ENCODE peak calls at places on chromosome X, in six cellular contexts. One of them, this sample, is unnamed.

GRCh38 chrX:94288325-94288724 is 614.3 kb downstream of the FAM133A start:
- DNase-seq in breast epithelium: no peak
- DNase-seq in IMR-90: no peak
- DNase-seq in H54: no peak
- DNase-seq in GM12891: no peak
- DNase-seq in uterus: no peak
- DNase-seq in this sample: no peak

GRCh38 chrX:151397741-151398070 is 700 bp downstream of the VMA21 start:
- DNase-seq in uterus: no peak
- DNase-seq in GM12891: no peak
- DNase-seq in IMR-90: no peak
- DNase-seq in H54: no peak
- DNase-seq in breast epithelium: no peak
- DNase-seq in this sample: no peak

GRCh38 chrX:50448565-50448964 is 22.1 kb downstream of the DGKK start:
- DNase-seq in uterus: no peak
- DNase-seq in GM12891: no peak
- DNase-seq in breast epithelium: no peak
- DNase-seq in H54: peak
- DNase-seq in IMR-90: peak
- DNase-seq in this sample: no peak

GRCh38 chrX:18983711-18984380 is at the start of gene PHKA2:
- DNase-seq in uterus: peak
- DNase-seq in IMR-90: no peak
- DNase-seq in GM12891: no peak
- DNase-seq in H54: peak
- DNase-seq in breast epithelium: peak
- DNase-seq in this sample: no peak

GRCh38 chrX:38108364-38108763 is 102.0 kb downstream of the SYTL5 start:
- DNase-seq in GM12891: no peak
- DNase-seq in H54: no peak
- DNase-seq in breast epithelium: no peak
- DNase-seq in IMR-90: peak
- DNase-seq in uterus: no peak
- DNase-seq in this sample: no peak

GRCh38 chrX:153925739-153926593 is at the start of gene ARHGAP4:
- DNase-seq in H54: no peak
- DNase-seq in uterus: no peak
- DNase-seq in breast epithelium: no peak
- DNase-seq in GM12891: no peak
- DNase-seq in IMR-90: no peak
- DNase-seq in this sample: no peak

GRCh38 chrX:149567621-149568417 is 18.1 kb upstream of the HSFX3 start:
- DNase-seq in IMR-90: no peak
- DNase-seq in GM12891: no peak
- DNase-seq in uterus: no peak
- DNase-seq in breast epithelium: no peak
- DNase-seq in H54: no peak
- DNase-seq in this sample: no peak

GRCh38 chrX:7083468-7084396 is 63.8 kb upstream of the STS start:
- DNase-seq in uterus: no peak
- DNase-seq in GM12891: no peak
- DNase-seq in H54: peak
- DNase-seq in IMR-90: peak
- DNase-seq in breast epithelium: peak
- DNase-seq in this sample: peak

GRCh38 chrX:140524556-140524955 is 19.7 kb upstream of the SOX3 start:
- DNase-seq in H54: no peak
- DNase-seq in uterus: no peak
- DNase-seq in IMR-90: peak
- DNase-seq in breast epithelium: no peak
- DNase-seq in GM12891: no peak
- DNase-seq in this sample: no peak

GRCh38 chrX:36957425-36958328 is 50.5 kb upstream of the FAM47C start:
- DNase-seq in breast epithelium: no peak
- DNase-seq in H54: no peak
- DNase-seq in GM12891: no peak
- DNase-seq in uterus: no peak
- DNase-seq in IMR-90: no peak
- DNase-seq in this sample: no peak
- TF ChIP-seq POLR2A in breast epithelium: no peak
- TF ChIP-seq POLR2A in H54: no peak
- TF ChIP-seq POLR2A in GM12891: no peak
- TF ChIP-seq POLR2A in uterus: no peak
- TF ChIP-seq POLR2A in IMR-90: no peak
- TF ChIP-seq POLR2A in this sample: no peak

DNA sequence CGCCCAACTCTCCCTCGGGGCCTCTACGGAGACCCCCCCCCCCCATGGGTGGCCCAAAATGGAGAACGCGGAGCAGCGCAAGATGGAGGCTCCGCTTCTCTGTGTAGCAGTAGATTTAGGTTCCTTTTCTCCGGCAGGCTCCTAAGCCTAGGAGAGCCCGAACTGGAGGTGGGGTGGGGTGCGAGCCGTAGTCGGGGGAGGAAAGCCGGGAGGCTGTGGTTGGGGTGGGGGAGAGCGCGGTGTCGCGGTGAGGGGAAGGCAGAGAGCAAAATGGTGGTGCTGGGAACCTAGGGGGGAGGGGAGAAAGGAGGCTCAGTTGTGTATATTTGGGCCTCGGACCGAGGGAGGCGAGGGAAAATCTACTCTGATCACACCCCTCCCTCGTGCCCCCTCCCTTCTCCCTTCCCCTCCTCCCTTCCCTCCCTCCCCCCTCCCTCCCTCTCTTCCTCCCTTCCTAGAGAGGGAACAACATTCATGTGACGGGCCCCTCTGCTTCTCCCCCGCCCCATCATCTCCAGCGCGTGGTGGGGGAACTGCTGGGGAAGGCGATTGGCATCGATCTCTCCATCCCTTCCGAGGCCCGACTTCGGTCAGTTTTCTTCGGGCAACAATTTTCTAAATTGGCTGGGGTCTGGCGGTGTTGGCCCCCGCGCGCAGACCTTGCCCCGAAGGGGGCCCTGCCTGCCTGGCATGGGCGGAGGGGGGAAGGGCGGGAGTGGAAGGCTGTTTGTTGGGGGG is at the start of gene STAG2:
- DNase-seq in GM12891: no peak
- DNase-seq in IMR-90: peak
- DNase-seq in uterus: peak
- DNase-seq in H54: peak
- DNase-seq in breast epithelium: peak
- DNase-seq in this sample: peak
- TF ChIP-seq POLR2A in GM12891: peak
- TF ChIP-seq POLR2A in IMR-90: no peak
- TF ChIP-seq POLR2A in uterus: peak
- TF ChIP-seq POLR2A in H54: no peak
- TF ChIP-seq POLR2A in breast epithelium: no peak
- TF ChIP-seq POLR2A in this sample: peak

DNA sequence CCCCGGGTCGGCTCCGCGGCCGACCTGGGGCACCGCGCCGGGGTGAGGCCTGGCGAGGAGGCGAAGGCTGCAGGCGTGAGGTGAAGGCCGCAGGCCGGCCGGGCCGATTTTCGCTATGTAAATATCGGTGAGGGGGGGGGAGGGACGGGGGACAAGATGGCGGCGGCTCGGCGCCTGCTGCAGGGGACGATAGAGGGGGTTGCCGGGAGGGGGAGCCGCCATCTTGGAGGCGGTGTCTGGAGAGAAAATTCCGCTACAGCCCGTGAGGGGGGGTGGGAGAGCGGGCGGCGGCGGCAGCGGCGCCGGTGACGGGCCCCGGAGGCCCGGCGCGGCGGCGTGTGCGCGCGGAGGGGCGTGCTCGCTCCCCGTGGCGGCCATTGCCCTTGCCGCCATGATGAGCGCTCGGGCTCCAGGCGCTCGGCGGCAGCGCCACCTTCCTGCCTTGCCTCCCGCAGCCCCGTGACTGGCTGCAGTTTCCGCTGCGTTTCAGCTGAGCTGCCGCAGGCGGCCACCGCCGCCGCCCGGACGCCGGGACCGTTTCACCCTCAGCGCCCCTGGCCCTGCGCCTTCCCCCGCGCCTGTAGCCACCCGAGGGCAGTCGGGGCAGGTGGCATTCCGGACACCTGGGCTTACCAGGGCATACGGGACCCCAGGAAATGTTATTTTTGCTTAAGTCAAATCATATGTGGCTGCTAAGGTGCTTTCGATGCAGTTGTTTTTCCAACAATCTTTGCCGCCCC is 692 bp downstream of the ZFX start:
- DNase-seq in H54: peak
- DNase-seq in breast epithelium: peak
- DNase-seq in IMR-90: peak
- DNase-seq in GM12891: peak
- DNase-seq in uterus: peak
- DNase-seq in this sample: peak
- TF ChIP-seq POLR2A in H54: peak
- TF ChIP-seq POLR2A in breast epithelium: peak
- TF ChIP-seq POLR2A in IMR-90: peak
- TF ChIP-seq POLR2A in GM12891: no peak
- TF ChIP-seq POLR2A in uterus: no peak
- TF ChIP-seq POLR2A in this sample: peak

GRCh38 chrX:101550825-101551767 is 749 bp downstream of the ARMCX1 start:
- DNase-seq in breast epithelium: no peak
- DNase-seq in uterus: peak
- DNase-seq in H54: peak
- DNase-seq in GM12891: no peak
- DNase-seq in IMR-90: peak
- DNase-seq in this sample: no peak

GRCh38 chrX:101552714-101553113 is 2.4 kb downstream of the ARMCX1 start:
- DNase-seq in IMR-90: no peak
- DNase-seq in uterus: no peak
- DNase-seq in GM12891: no peak
- DNase-seq in H54: no peak
- DNase-seq in breast epithelium: no peak
- DNase-seq in this sample: no peak

GRCh38 chrX:101550362-101550761 is at the start of gene ARMCX1:
- DNase-seq in IMR-90: peak
- DNase-seq in H54: peak
- DNase-seq in uterus: peak
- DNase-seq in GM12891: peak
- DNase-seq in breast epithelium: peak
- DNase-seq in this sample: no peak
- TF ChIP-seq POLR2A in IMR-90: peak
- TF ChIP-seq POLR2A in H54: peak
- TF ChIP-seq POLR2A in uterus: peak
- TF ChIP-seq POLR2A in GM12891: no peak
- TF ChIP-seq POLR2A in breast epithelium: no peak
- TF ChIP-seq POLR2A in this sample: no peak

DNA sequence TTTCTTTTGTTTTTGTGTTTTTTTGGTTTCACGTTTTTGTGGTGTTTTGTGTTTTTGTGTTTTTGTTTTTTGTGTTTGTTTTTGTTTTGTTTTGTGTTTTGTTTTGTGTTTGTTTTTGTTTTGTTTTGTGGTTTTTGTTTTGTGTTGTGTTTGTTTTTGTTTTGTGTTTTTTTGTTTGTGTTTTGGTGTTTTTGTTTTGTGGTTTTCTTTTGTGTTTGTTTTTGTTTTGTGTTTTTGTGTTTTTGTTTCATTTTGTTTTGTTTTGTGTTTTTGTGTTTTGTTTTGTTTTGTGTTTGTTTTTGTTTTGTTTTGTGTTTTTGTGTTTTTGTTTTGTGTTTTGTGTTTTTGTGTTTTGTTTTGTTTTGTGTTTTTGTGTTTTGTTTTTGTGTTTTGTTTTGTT is 20.9 kb downstream of the CSF2RA start:
- DNase-seq in uterus: no peak
- DNase-seq in IMR-90: no peak
- DNase-seq in H54: no peak
- DNase-seq in breast epithelium: no peak
- DNase-seq in GM12891: no peak
- DNase-seq in this sample: no peak
- TF ChIP-seq POLR2A in uterus: no peak
- TF ChIP-seq POLR2A in IMR-90: no peak
- TF ChIP-seq POLR2A in H54: no peak
- TF ChIP-seq POLR2A in breast epithelium: no peak
- TF ChIP-seq POLR2A in GM12891: no peak
- TF ChIP-seq POLR2A in this sample: no peak

DNA sequence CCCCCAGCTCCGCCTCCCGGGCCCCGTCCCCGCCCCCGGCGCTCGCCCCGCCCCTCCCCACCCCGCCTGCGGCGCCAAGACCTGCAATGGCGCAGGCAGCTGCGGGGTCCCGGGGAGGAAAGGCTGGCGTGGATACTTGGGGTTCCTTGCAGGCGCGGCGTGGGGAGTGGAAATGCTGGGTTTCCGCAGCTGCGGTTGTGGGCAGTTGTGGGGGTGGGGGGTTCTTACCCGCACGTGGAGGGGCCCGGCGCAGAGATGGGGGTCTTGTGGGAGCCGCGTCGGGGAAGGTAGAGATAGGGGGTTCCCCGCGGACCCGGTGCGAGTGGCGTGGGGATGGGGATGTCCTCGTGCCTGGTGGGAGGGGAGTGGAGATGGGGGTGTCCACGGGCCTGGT is 678 bp upstream of the ASMTL start:
- DNase-seq in IMR-90: no peak
- DNase-seq in uterus: no peak
- DNase-seq in H54: peak
- DNase-seq in breast epithelium: no peak
- DNase-seq in GM12891: no peak
- DNase-seq in this sample: no peak
- TF ChIP-seq POLR2A in IMR-90: no peak
- TF ChIP-seq POLR2A in uterus: no peak
- TF ChIP-seq POLR2A in H54: no peak
- TF ChIP-seq POLR2A in breast epithelium: no peak
- TF ChIP-seq POLR2A in GM12891: no peak
- TF ChIP-seq POLR2A in this sample: no peak

DNA sequence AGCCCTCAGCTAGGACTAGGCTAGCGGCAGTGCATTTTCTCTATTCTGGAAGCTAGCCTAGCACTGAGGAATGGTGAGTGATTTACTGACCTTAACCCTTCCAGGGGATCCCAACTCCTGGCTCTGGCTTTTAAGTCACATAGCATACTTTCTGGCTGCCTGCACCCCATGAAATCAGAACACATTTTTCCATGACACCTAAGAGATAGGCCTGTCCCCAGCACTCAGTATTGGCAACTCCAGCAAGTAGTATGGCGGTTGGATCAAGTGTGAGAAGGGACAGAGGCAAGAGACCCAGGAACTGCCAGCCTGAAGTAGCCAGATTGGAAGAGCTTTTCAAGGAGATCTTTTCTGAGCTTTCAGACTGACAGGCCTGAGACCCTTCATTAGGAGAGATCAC is 8.2 kb downstream of the FGF16 start:
- DNase-seq in IMR-90: no peak
- DNase-seq in uterus: no peak
- DNase-seq in breast epithelium: no peak
- DNase-seq in GM12891: no peak
- DNase-seq in H54: no peak
- DNase-seq in this sample: no peak
- TF ChIP-seq POLR2A in IMR-90: no peak
- TF ChIP-seq POLR2A in uterus: no peak
- TF ChIP-seq POLR2A in breast epithelium: no peak
- TF ChIP-seq POLR2A in GM12891: no peak
- TF ChIP-seq POLR2A in H54: no peak
- TF ChIP-seq POLR2A in this sample: no peak

GRCh38 chrX:120560842-120561633 is at the start of gene CUL4B:
- DNase-seq in IMR-90: peak
- DNase-seq in GM12891: peak
- DNase-seq in uterus: peak
- DNase-seq in breast epithelium: peak
- DNase-seq in H54: peak
- DNase-seq in this sample: peak
- TF ChIP-seq POLR2A in IMR-90: peak
- TF ChIP-seq POLR2A in GM12891: peak
- TF ChIP-seq POLR2A in uterus: peak
- TF ChIP-seq POLR2A in breast epithelium: peak
- TF ChIP-seq POLR2A in H54: peak
- TF ChIP-seq POLR2A in this sample: peak